ENCODE peak calls at places on chromosomes 7 and 10, in five cellular contexts. R is body of pancreas, Z is heart right ventricle, P is brain microvascular endothelial cell, Y is breast epithelium. Q is an unnamed sample.

GRCh38 chr7:91089382-91089963 is 174.8 kb upstream of the FZD1 start:
- DNase-seq in R (peak), Y (no peak), Z (no peak), P (no peak), Q (peak)

GRCh38 chr10:103256613-103257012 is 10.9 kb downstream of the RPEL1 start:
- DNase-seq in R (no peak), P (no peak), Y (no peak), Z (no peak), Q (no peak)

GRCh38 chr7:134752006-134752760 is 27.3 kb upstream of the CALD1 start:
- DNase-seq in P (peak), R (no peak), Z (no peak), Y (no peak), Q (no peak)

GRCh38 chr7:32679192-32679591 is 183.9 kb downstream of the AVL9 start:
- DNase-seq in R (no peak), Y (no peak), Z (no peak), P (no peak), Q (no peak)

GRCh38 chr7:17672774-17673173 is 267.5 kb downstream of the SNX13 start:
- DNase-seq in Y (no peak), P (no peak), R (no peak), Z (no peak), Q (no peak)

GRCh38 chr10:43128331-43128730 is 9.9 kb upstream of the CSGALNACT2 start:
- DNase-seq in Y (peak), P (no peak), Z (no peak), R (no peak), Q (no peak)

GRCh38 chr7:135853008-135853407 is 104.4 kb upstream of the FAM180A start:
- DNase-seq in P (no peak), Z (no peak), R (no peak), Y (no peak), Q (no peak)

GRCh38 chr10:79070611-79071534 is 2.1 kb downstream of the ZMIZ1 start:
- DNase-seq in Y (peak), P (peak), Z (peak), R (peak), Q (no peak)

GRCh38 chr10:80453715-80454525 is at the start of gene TSPAN14:
- DNase-seq in P (peak), R (peak), Y (peak), Z (peak), Q (peak)

GRCh38 chr10:79979973-79980687 is 31.2 kb upstream of the SFTPD start:
- DNase-seq in P (no peak), Y (no peak), Z (no peak), R (peak), Q (no peak)

GRCh38 chr10:60978287-60979115 is 34.5 kb upstream of the RHOBTB1 start:
- DNase-seq in P (peak), Z (no peak), Y (no peak), R (peak), Q (no peak)

GRCh38 chr7:105769951-105770628 is 106.3 kb downstream of the ATXN7L1 start:
- DNase-seq in P (no peak), R (no peak), Y (no peak), Z (no peak), Q (peak)

GRCh38 chr10:131852823-131853609 is 47.8 kb upstream of the PPP2R2D start:
- DNase-seq in Y (no peak), P (no peak), R (no peak), Z (no peak), Q (no peak)

GRCh38 chr10:110269641-110270318 is 34.9 kb downstream of the SMNDC1 start:
- DNase-seq in P (peak), Y (no peak), R (peak), Z (peak), Q (peak)

GRCh38 chr7:135910393-135911036 is 66.6 kb downstream of the MTPN start:
- DNase-seq in Y (no peak), P (no peak), R (no peak), Z (no peak), Q (no peak)

GRCh38 chr7:13628231-13629001 is 361.1 kb downstream of the ETV1 start:
- DNase-seq in Z (no peak), P (peak), Y (no peak), R (no peak), Q (no peak)

GRCh38 chr7:16492513-16493062 is 27.1 kb upstream of the SOSTDC1 start:
- DNase-seq in R (no peak), Y (no peak), P (peak), Z (no peak), Q (no peak)

DNA sequence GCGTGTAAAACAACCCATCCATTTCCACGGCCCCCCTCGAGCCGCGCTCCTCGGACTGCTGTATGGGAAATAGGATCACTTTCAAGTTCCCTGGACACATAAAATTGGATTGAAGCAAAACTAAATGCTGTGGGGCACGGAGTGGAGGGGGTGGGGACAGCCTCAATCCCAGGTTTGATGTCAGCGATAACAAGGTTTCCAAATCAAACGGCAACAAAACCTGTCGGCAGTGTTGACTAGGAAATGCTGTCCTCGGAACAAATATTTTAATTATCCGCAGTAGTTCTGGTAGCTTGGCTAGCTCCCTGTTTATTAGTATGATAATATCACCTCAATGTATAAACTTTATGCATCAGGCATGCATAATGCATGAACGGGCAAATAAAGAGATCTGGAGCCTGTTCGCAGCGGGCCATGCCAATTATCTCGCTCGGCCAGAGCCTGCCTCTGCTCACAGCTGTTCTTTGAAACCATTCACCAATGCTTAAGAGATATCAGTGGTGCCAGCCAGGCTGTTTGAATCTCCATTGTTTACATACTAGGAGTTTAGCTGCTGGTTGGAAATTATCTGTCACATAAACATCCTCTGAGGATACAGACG is 161.1 kb downstream of the PAXIP1 start:
- DNase-seq in R (no peak), Y (no peak), P (no peak), Z (no peak), Q (no peak)
- TF ChIP-seq CTCF in R (no peak), Y (no peak), P (no peak), Z (no peak), Q (no peak)

GRCh38 chr7:151080522-151081169 is at the start of gene FASTK:
- DNase-seq in Y (peak), R (peak), Z (peak), P (peak), Q (peak)
- TF ChIP-seq CTCF in Y (no peak), R (no peak), Z (no peak), P (no peak), Q (no peak)

GRCh38 chr10:72328829-72329204 is 25.9 kb downstream of the DNAJB12 start:
- DNase-seq in R (no peak), Y (no peak), Z (no peak), P (no peak), Q (no peak)

GRCh38 chr10:72330059-72330426 is 24.7 kb downstream of the DNAJB12 start:
- DNase-seq in P (no peak), R (no peak), Y (no peak), Z (no peak), Q (no peak)

GRCh38 chr10:72331575-72332422 is 22.9 kb downstream of the DNAJB12 start:
- DNase-seq in R (peak), Y (peak), P (peak), Z (peak), Q (peak)

GRCh38 chr10:72329290-72330058 is 25.2 kb downstream of the DNAJB12 start:
- DNase-seq in Z (no peak), R (peak), Y (no peak), P (no peak), Q (no peak)

DNA sequence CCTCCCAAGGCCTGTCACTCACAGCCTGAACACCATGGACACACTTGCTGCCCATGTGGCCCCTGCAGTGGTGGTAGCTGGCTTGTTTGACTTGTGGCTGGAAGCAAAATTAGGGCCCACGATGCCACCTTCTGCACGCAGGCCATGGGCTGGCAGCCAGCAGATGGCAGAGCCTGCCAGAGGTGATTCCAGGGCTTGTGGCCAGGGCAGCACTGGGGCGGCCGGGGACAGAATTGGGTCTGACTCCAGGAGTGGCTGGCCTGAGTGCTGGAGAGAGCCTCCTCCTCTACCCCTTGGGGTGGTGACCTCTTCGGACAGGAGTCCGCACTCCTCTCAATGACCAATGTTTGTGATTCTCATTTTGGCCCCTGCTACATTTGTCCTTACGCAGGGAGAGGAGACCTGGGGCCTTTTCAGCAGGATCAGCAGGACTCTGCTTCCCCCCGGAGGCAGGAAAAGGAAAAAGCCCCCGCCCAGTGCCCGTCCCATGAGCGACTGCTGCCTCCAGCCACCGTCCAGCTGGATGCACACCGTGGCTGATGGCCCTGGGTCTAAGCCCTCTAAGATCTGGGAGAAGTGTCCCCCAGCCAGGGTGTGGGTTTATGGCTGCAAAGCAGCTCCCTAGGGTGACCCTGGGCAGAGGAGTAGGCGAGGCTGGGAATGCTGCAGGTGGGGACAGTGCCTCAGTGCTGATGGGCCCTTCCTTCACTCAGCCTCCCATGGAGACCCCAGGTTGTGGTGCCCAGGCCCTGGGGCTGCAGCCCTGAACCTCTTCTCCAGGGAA is 26.5 kb downstream of the DNAJB12 start:
- DNase-seq in Y (no peak), Z (peak), R (peak), P (peak), Q (no peak)
- TF ChIP-seq CTCF in Y (no peak), Z (peak), R (peak), P (peak), Q (peak)

GRCh38 chr10:21810582-21811244 is 192.8 kb downstream of the DNAJC1 start:
- DNase-seq in Y (no peak), R (no peak), P (no peak), Z (no peak), Q (no peak)
- TF ChIP-seq CTCF in Y (no peak), R (no peak), P (no peak), Z (no peak), Q (no peak)

DNA sequence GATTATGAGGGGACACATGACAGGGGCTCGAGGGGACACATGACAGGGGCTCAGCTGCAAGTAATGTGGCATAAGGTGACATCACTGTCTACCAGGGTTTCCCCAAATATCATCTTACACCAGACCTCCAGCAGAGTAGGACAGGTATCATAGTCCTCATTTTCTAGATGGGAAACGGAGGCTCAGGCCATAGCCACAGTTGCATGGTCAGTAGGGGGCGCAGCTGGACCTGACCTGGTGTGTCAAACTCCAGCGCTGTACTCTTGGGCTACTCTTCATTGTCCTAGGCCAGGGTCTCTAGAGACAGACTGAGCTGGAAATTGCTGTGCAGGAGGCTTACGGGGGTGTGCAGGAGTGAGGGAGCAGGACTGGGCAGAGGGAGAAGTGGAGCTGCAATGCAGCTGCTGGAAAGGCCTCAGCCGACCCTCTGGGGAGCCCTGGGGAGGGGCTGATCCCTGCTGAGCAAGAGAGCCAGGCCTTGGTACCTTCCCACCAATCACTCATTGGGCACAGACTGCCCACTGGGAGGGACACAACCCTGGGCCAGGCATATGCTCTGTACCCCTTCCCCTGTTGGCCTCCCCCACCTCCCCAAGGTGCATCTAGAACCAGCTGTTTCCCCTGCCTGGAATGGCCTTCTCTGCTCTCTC is 89.9 kb downstream of the CDH23 start:
- DNase-seq in P (peak), Y (no peak), R (no peak), Z (no peak), Q (peak)
- TF ChIP-seq CTCF in P (peak), Y (no peak), R (no peak), Z (peak), Q (peak)

DNA sequence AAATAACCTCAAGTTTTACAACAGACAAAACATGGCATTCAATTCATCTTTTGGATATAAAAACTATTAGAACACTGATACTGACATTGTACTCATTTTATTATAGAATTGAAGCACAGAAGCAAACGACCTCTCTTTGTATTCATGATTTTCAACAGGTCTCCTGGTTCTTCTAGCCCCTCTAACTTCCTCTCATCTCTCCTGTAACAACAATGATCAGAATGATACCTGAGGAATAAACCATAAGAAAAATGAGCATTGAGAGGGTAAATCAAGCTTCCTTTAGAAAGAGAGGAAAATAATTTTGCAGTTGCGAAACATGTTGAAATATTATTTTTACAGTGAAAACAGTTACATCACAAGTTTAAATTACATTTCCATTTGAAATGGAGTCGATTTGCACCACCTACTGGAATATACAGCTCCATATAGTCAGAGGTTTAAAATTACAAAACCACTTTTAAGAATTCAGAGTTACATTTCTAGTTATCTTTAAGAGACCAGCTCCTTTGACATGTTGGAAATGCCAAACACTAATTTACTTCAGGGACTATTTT is 17.5 kb upstream of the TEX36 start:
- DNase-seq in Z (no peak), R (no peak), Y (no peak), P (no peak), Q (no peak)
- TF ChIP-seq CTCF in Z (no peak), R (no peak), Y (no peak), P (no peak), Q (no peak)

GRCh38 chr7:23098029-23098428 is 7.6 kb upstream of the KLHL7 start:
- DNase-seq in P (no peak), R (no peak), Z (no peak), Y (no peak), Q (no peak)

GRCh38 chr7:23105644-23106490 is at the start of gene KLHL7:
- DNase-seq in R (peak), Z (peak), P (peak), Y (peak), Q (peak)

GRCh38 chr7:23105086-23105643 is 420 bp upstream of the KLHL7 start:
- DNase-seq in R (no peak), Z (no peak), P (no peak), Y (no peak), Q (peak)

GRCh38 chr7:23098460-23098859 is 7.1 kb upstream of the KLHL7 start:
- DNase-seq in Y (no peak), P (no peak), Z (no peak), R (no peak), Q (no peak)

DNA sequence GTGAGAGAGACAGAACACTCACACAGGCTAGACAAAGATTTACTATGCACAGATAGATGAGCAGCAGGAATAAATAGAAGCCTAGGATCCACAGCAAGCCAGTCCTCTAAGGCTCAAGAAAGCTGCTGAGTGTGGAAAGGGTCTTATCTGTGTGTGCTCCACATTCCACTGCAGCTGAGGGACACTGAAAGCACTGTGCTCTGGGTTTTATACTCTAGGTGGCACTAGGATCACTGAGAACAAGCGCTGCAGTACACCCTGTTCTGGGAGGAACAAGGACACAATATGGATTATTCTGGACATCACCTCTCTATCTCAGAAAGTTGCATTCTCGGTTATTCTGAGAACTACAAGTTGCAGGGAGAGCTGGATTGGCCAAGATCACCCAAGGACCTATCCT is 4.9 kb upstream of the KLHL7 start:
- DNase-seq in Z (no peak), Y (no peak), P (no peak), R (no peak), Q (no peak)
- TF ChIP-seq CTCF in Z (peak), Y (no peak), P (no peak), R (no peak), Q (no peak)

DNA sequence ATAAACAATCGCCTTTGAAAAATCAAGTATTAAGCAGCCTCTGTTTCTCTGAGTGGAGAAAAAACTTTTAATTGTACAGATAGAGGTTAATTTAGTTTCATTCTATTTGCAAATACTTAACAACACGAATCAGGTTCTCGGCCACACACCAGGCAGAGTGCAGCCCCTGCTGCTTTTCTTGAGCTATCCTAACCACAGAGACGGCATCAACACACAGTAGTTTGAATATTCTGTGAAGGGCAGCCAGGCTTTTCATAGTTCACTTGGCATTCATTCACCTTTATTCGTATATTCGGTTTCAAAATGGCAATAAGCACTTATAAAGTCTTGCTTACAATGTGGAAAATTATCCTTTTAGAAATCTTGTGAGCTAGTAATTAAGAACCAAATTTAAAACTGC is 5.7 kb downstream of the ADARB2 start:
- DNase-seq in Y (no peak), Z (no peak), R (no peak), P (no peak), Q (no peak)
- TF ChIP-seq CTCF in Y (no peak), Z (no peak), R (no peak), P (no peak), Q (no peak)

GRCh38 chr7:146054909-146055308 is 61.7 kb upstream of the CNTNAP2 start:
- DNase-seq in R (no peak), Z (no peak), Y (no peak), P (no peak), Q (no peak)
- TF ChIP-seq CTCF in R (no peak), Z (no peak), Y (no peak), P (peak), Q (no peak)

GRCh38 chr10:50280049-50280448 is 28.7 kb upstream of the ASAH2 start:
- DNase-seq in Y (no peak), Z (no peak), P (no peak), R (no peak), Q (no peak)

GRCh38 chr10:50279489-50279888 is 28.2 kb upstream of the ASAH2 start:
- DNase-seq in Z (no peak), R (no peak), P (no peak), Y (no peak), Q (no peak)

GRCh38 chr10:50272531-50272930 is 21.2 kb upstream of the ASAH2 start:
- DNase-seq in P (no peak), Y (no peak), Z (no peak), R (no peak), Q (no peak)

GRCh38 chr10:50271564-50272250 is 20.4 kb upstream of the ASAH2 start:
- DNase-seq in R (no peak), Z (no peak), P (no peak), Y (no peak), Q (no peak)

GRCh38 chr10:50275650-50276235 is 24.4 kb upstream of the ASAH2 start:
- DNase-seq in P (peak), Z (peak), Y (no peak), R (peak), Q (peak)
- TF ChIP-seq CTCF in P (peak), Z (peak), Y (no peak), R (peak), Q (peak)

Q was measured in GM13977.